ENCODE peak calls at places on chromosomes 13 and 19, in five cellular contexts. J, F, X, A and I are unnamed samples.

GRCh38 chr13:45954861-45955595 is 97.5 kb downstream of the ZC3H13 start:
- DNase-seq in J (no peak), A (no peak), X (no peak), F (no peak), I (no peak)

GRCh38 chr13:51311271-51311670 is 28.2 kb upstream of the SERPINE3 start:
- DNase-seq in A (no peak), J (no peak), F (no peak), X (no peak), I (no peak)

GRCh38 chr13:98416408-98416807 is 160.5 kb downstream of the STK24 start:
- DNase-seq in A (no peak), F (no peak), J (peak; percentile 82), X (peak; percentile 96), I (no peak)

GRCh38 chr13:109272595-109273325 is 513.6 kb downstream of the IRS2 start:
- DNase-seq in A (no peak), J (no peak), F (no peak), X (no peak), I (no peak)

GRCh38 chr19:18922228-18922985 is 2.9 kb downstream of the DDX49 start:
- DNase-seq in X (peak; percentile 32), J (no peak), F (no peak), A (no peak), I (no peak)

GRCh38 chr19:40395956-40396355 is 6.0 kb upstream of the HIPK4 start:
- DNase-seq in F (no peak), X (no peak), J (no peak), A (no peak), I (no peak)

GRCh38 chr13:68727165-68727564 is 1380.5 kb upstream of the ATXN8OS start:
- DNase-seq in F (no peak), A (no peak), J (no peak), X (no peak), I (no peak)

GRCh38 chr13:46716821-46717220 is 80.1 kb downstream of the ESD start:
- DNase-seq in F (no peak), X (no peak), A (no peak), J (no peak), I (no peak)

GRCh38 chr13:113754691-113755090 is 4.3 kb upstream of the TMEM255B start:
- DNase-seq in X (no peak), J (no peak), A (no peak), F (no peak), I (no peak)

GRCh38 chr13:36919833-36920611 is at the start of gene SMAD9:
- DNase-seq in A (peak; percentile 92), X (no peak), J (peak; percentile 85), F (no peak), I (peak; percentile 50)

GRCh38 chr19:33217881-33218280 is 7.8 kb downstream of the SLC7A10 start:
- DNase-seq in A (no peak), X (no peak), F (no peak), J (no peak), I (no peak)

GRCh38 chr19:33221641-33222040 is 4.0 kb downstream of the SLC7A10 start:
- DNase-seq in J (no peak), A (no peak), X (no peak), F (no peak), I (no peak)

GRCh38 chr19:33219261-33219812 is 6.3 kb downstream of the SLC7A10 start:
- DNase-seq in A (no peak), J (no peak), F (no peak), X (no peak), I (no peak)

GRCh38 chr19:33220735-33221134 is 4.9 kb downstream of the SLC7A10 start:
- DNase-seq in X (no peak), J (no peak), F (no peak), A (no peak), I (no peak)

GRCh38 chr19:33220115-33220514 is 5.5 kb downstream of the SLC7A10 start:
- DNase-seq in J (no peak), X (no peak), F (no peak), A (no peak), I (no peak)
- H3K4me3 ChIP-seq in J (no peak overlapping the region), X (no peak overlapping the region), F (no peak overlapping the region), A (no peak overlapping the region), I (no peak overlapping the region)

GRCh38 chr13:30133976-30134375 is 173.4 kb downstream of the KATNAL1 start:
- DNase-seq in X (no peak), J (no peak), A (no peak), F (no peak), I (no peak)

GRCh38 chr13:30133554-30133912 is 173.8 kb downstream of the KATNAL1 start:
- DNase-seq in X (no peak), A (no peak), J (no peak), F (no peak), I (no peak)

GRCh38 chr13:30134578-30134977 is 172.8 kb downstream of the KATNAL1 start:
- DNase-seq in J (no peak), F (no peak), A (no peak), X (no peak), I (no peak)

GRCh38 chr13:30135351-30135750 is 172.0 kb downstream of the KATNAL1 start:
- DNase-seq in J (no peak), A (no peak), F (no peak), X (no peak), I (no peak)

GRCh38 chr13:30132623-30133553 is 174.5 kb downstream of the KATNAL1 start:
- DNase-seq in F (peak; percentile 81), J (peak; percentile 98), A (peak; percentile 94), X (peak; percentile 94), I (peak; percentile 80)
- H3K4me3 ChIP-seq in F (no peak overlapping the region), J (no peak overlapping the region), A (no peak overlapping the region), X (no peak overlapping the region), I (no peak overlapping the region)

DNA sequence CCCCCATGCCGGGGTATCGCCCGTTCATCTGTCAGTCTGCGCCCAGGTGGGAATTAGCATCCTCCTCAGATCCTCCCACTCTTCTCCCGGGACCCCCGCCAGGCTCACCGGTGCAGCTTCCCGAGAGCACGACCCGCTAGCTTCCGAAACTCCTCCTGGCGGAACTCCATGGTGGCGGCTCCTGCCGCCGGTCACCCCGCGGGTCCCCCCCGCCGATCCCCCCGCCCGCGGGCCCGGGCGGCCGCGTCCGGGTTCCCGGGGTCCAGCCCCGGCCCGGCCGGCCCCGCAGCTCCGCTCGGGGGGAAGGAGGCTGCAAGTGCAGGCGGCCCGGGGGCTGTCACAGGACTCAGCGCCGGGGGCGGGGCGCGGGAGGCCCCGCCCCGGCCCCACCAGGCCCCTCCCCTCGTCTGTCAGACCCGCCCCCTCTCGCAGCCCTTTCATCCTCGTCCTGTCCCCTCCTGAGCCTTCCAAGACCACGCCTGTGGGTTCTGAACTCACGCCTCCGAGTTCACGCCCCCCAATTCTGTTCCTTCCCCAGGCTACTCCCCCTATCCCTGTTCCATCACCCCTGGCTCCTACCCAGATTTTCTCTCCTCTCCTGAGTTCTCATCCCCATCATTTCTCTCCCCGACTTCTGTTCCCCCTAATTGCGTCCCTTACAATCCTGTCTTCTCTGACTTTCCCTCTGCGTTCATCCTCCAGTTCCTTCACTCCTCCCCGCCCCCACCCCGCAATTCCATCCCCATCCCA is at the start of gene SLC17A7:
- DNase-seq in F (no peak), A (peak; percentile 68), X (no peak), J (no peak), I (no peak)
- H3K4me3 ChIP-seq in F (no peak within 1 kb of the TSS), A (peak within 1 kb of the TSS; percentile 44), X (peak within 1 kb of the TSS; percentile 65), J (peak within 1 kb of the TSS; percentile 86), I (peak within 1 kb of the TSS; percentile 76)

GRCh38 chr13:86882107-86882506 is 789.1 kb upstream of the SLITRK5 start:
- DNase-seq in J (no peak), X (no peak), F (no peak), A (no peak), I (no peak)
- H3K4me3 ChIP-seq in J (no peak overlapping the region), X (no peak overlapping the region), F (no peak overlapping the region), A (no peak overlapping the region), I (no peak overlapping the region)

DNA sequence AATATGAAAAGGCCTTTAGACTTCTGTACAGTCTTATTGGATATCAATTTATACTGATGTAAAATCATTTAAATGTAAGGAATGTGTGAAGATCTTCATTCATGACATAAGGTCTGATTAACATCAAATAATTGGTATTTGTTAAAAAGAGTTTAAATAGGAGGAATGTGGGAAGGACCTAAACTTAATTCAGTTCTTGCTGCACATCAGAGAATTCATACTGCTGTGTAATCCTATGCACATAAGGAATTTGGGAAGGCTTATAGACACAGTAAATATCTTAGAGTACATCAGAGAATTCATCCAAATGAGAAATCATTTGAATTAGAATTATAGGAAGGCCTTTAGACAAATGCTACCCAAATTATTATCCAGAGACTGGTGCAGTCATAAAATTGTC is 21.7 kb downstream of the ZNF283 start:
- DNase-seq in F (no peak), A (no peak), J (no peak), X (no peak), I (no peak)
- H3K4me3 ChIP-seq in F (no peak overlapping the region), A (no peak overlapping the region), J (no peak overlapping the region), X (no peak overlapping the region), I (no peak overlapping the region)

GRCh38 chr19:53553865-53554791 is 16.2 kb downstream of the ZNF331 start:
- DNase-seq in A (peak; percentile 71), J (peak; percentile 92), F (peak; percentile 68), X (peak; percentile 90), I (no peak)
- H3K4me3 ChIP-seq in A (peak overlapping the region; percentile 41), J (peak overlapping the region; percentile 65), F (peak overlapping the region; percentile 77), X (peak overlapping the region; percentile 68), I (no peak overlapping the region)

GRCh38 chr19:15105044-15105443 is 2.2 kb upstream of the SYDE1 start:
- DNase-seq in J (no peak), F (no peak), X (no peak), A (no peak), I (no peak)

GRCh38 chr19:15108145-15108844 is 1.1 kb downstream of the SYDE1 start:
- DNase-seq in J (no peak), X (no peak), F (no peak), A (no peak), I (no peak)

GRCh38 chr19:15109768-15110417 is 2.7 kb downstream of the SYDE1 start:
- DNase-seq in A (no peak), X (no peak), F (no peak), J (no peak), I (no peak)

GRCh38 chr19:15108845-15109767 is 1.9 kb downstream of the SYDE1 start:
- DNase-seq in J (no peak), A (no peak), X (no peak), F (no peak), I (no peak)

DNA sequence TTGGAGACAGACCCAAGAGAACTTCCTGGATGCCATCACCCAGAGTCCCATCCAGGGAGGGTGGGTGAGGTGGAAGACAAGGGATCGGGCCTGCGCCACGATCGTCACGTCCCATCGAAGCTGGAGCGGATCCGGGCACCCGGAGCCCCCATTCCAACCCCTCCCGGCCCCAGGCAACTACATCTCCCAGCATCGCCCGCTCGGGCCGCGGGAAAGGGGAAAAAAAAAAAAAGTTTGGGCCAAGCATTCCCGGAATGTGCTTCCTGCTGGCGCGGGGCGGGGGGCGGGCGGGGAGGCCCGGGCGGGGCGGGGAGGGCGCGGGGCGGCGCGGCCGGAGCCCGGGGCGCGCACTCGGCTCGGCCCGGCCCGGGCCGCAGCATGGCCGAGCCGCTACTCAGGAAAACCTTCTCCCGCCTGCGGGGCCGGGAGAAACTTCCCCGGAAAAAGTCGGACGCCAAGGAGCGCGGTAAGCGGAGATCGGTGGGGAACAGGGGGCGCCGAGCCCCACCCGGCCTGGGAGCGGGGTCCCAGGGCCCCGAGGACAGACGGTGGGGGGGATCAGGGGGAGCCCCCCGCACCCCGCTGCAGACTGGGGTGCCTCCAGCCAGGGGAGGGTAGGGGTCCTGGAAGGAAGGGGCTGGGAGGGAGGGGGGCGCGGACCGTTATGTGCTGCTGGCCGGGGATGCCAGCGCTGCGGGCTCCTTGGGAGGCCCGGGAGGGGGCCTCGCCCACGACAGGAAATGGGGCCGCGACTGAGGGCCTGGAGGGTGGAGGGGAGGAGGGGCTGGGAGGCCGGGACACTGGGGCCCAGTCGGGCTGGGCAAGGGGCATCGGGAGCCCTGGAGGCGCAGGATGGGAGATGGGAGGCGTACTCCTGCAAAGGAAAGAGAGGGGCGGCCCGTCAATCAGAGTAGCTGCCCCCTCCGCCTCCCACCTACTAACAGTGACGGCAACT is at the start of gene SYDE1:
- DNase-seq in J (no peak), A (peak; percentile 73), X (peak; percentile 56), F (no peak), I (peak; percentile 50)
- H3K4me3 ChIP-seq in J (peak within 1 kb of the TSS; percentile 67), A (peak within 1 kb of the TSS; percentile 97), X (peak within 1 kb of the TSS; percentile 64), F (peak within 1 kb of the TSS; percentile 78), I (peak within 1 kb of the TSS; percentile 81)